ENCODE peak calls at places on chromosomes 11 and 22, in four cellular contexts. One of them, this sample, is unnamed.

GRCh38 chr22:46577361-46578249 is 40.2 kb upstream of the CELSR1 start:
- DNase-seq in K562: peak; percentile 27
- DNase-seq in HepG2: no peak
- DNase-seq in SK-N-SH: peak; percentile 76
- DNase-seq in this sample: no peak

GRCh38 chr11:95150977-95151684 is 61.5 kb downstream of the ENDOD1 start:
- DNase-seq in K562: peak; percentile 82
- DNase-seq in HepG2: peak; percentile 78
- DNase-seq in SK-N-SH: peak; percentile 78
- DNase-seq in this sample: peak; percentile 92

GRCh38 chr11:125743681-125744080 is 2.4 kb upstream of the PATE1 start:
- DNase-seq in K562: no peak
- DNase-seq in HepG2: no peak
- DNase-seq in SK-N-SH: no peak
- DNase-seq in this sample: no peak

GRCh38 chr11:19512621-19513020 is 200.0 kb upstream of the NAV2 start:
- DNase-seq in K562: no peak
- DNase-seq in HepG2: no peak
- DNase-seq in SK-N-SH: no peak
- DNase-seq in this sample: no peak

GRCh38 chr11:61783717-61784505 is 8.5 kb downstream of the TMEM258 start:
- DNase-seq in K562: no peak
- DNase-seq in HepG2: no peak
- DNase-seq in SK-N-SH: no peak
- DNase-seq in this sample: no peak

GRCh38 chr11:57481915-57482781 is 21.8 kb downstream of the RTN4RL2 start:
- DNase-seq in K562: no peak
- DNase-seq in HepG2: no peak
- DNase-seq in SK-N-SH: no peak
- DNase-seq in this sample: no peak

GRCh38 chr22:26953380-26953807 is 296.0 kb downstream of the MIAT start:
- DNase-seq in K562: no peak
- DNase-seq in HepG2: no peak
- DNase-seq in SK-N-SH: peak; percentile 55
- DNase-seq in this sample: no peak

GRCh38 chr11:17010851-17011420 is 3.3 kb downstream of the PLEKHA7 start:
- DNase-seq in K562: no peak
- DNase-seq in HepG2: no peak
- DNase-seq in SK-N-SH: no peak
- DNase-seq in this sample: no peak

GRCh38 chr22:41565403-41566054 is 4.7 kb downstream of the CSDC2 start:
- DNase-seq in K562: peak; percentile 80
- DNase-seq in HepG2: peak; percentile 55
- DNase-seq in SK-N-SH: no peak
- DNase-seq in this sample: peak; percentile 61

GRCh38 chr22:46044718-46045458 is 67.9 kb upstream of the WNT7B start:
- DNase-seq in K562: no peak
- DNase-seq in HepG2: no peak
- DNase-seq in SK-N-SH: no peak
- DNase-seq in this sample: no peak

GRCh38 chr11:73404048-73404447 is 27.8 kb downstream of the RELT start:
- DNase-seq in K562: peak; percentile 76
- DNase-seq in HepG2: peak; percentile 74
- DNase-seq in SK-N-SH: peak; percentile 84
- DNase-seq in this sample: peak; percentile 28

GRCh38 chr11:113974741-113975470 is at the start of gene HTR3A:
- DNase-seq in K562: peak; percentile 62
- DNase-seq in HepG2: peak; percentile 9
- DNase-seq in SK-N-SH: peak; percentile 43
- DNase-seq in this sample: peak; percentile 69

GRCh38 chr11:65953471-65953870 is 8.1 kb upstream of the SART1 start:
- DNase-seq in K562: no peak
- DNase-seq in HepG2: no peak
- DNase-seq in SK-N-SH: peak; percentile 48
- DNase-seq in this sample: no peak

GRCh38 chr11:69233761-69234136 is 60.2 kb upstream of the MYEOV start:
- DNase-seq in K562: no peak
- DNase-seq in HepG2: no peak
- DNase-seq in SK-N-SH: no peak
- DNase-seq in this sample: no peak

GRCh38 chr11:1830500-1831223 is 4.1 kb upstream of the SYT8 start:
- DNase-seq in K562: no peak
- DNase-seq in HepG2: peak; percentile 74
- DNase-seq in SK-N-SH: peak; percentile 40
- DNase-seq in this sample: no peak

GRCh38 chr22:50576070-50576469 is 2.2 kb downstream of the CPT1B start:
- DNase-seq in K562: peak; percentile 66
- DNase-seq in HepG2: peak; percentile 81
- DNase-seq in SK-N-SH: peak; percentile 64
- DNase-seq in this sample: peak; percentile 52

GRCh38 chr11:1453611-1454386 is 32.8 kb downstream of the MOB2 start:
- DNase-seq in K562: peak; percentile 68
- DNase-seq in HepG2: peak; percentile 44
- DNase-seq in SK-N-SH: no peak
- DNase-seq in this sample: no peak

GRCh38 chr22:24975813-24976341 is 23.4 kb downstream of the KIAA1671 start:
- DNase-seq in K562: no peak
- DNase-seq in HepG2: no peak
- DNase-seq in SK-N-SH: no peak
- DNase-seq in this sample: no peak

GRCh38 chr22:19350476-19350859 is 58.9 kb upstream of the CLTCL1 start:
- DNase-seq in K562: no peak
- DNase-seq in HepG2: no peak
- DNase-seq in SK-N-SH: no peak
- DNase-seq in this sample: no peak

GRCh38 chr11:29184939-29185890 is 831.6 kb downstream of the KCNA4 start:
- DNase-seq in K562: no peak
- DNase-seq in HepG2: no peak
- DNase-seq in SK-N-SH: no peak
- DNase-seq in this sample: no peak
- H2AFZ ChIP-seq in K562: no peak overlapping the region
- H2AFZ ChIP-seq in HepG2: no peak overlapping the region
- H2AFZ ChIP-seq in SK-N-SH: peak overlapping the region; percentile 51
- H2AFZ ChIP-seq in this sample: no peak overlapping the region

DNA sequence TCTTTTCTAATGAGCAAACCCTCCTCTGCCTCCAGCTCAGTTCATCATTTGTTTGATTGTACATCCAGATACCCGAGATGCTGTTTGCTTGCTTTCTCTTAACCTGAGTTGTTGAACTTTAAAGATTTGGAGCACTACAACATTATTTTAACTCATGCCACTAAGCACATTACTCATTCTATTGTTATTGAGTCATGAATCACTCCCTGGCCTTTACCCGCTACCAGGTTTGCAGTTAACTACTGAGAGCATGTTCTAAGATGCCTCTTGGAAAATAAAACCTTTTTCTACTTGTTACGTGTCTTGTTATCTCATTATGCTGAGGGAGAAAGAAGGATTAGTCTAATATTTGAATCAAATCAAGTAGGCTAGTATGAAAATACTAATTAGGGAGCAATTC is 720.6 kb upstream of the ANO5 start:
- DNase-seq in K562: no peak
- DNase-seq in HepG2: no peak
- DNase-seq in SK-N-SH: no peak
- DNase-seq in this sample: no peak
- TF ChIP-seq ELF1 in K562: no peak
- TF ChIP-seq ELF1 in HepG2: no peak
- TF ChIP-seq ELF1 in SK-N-SH: no peak
- TF ChIP-seq ELF1 in this sample: no peak

DNA sequence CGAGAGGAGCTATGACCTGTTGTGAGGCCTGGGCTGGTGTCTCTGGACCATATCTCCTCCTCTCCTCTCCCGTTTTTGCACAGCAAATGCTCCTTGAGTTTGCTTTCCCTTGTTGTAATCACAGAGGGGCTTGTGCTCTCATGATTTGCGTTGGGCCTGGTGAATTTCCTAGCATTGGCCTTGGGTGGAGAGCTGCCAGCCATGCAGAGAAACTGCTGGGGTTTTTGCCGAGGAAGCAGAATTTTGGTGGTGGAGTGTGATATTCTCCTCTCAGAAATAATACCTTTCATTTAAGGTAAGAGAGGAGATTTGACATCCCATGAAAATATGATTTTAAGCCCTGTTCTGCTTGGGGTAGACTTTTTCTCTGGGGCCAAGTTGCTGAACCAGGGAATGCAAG is 175.7 kb upstream of the CADM1 start:
- DNase-seq in K562: no peak
- DNase-seq in HepG2: no peak
- DNase-seq in SK-N-SH: no peak
- DNase-seq in this sample: no peak
- H2AFZ ChIP-seq in K562: no peak overlapping the region
- H2AFZ ChIP-seq in HepG2: no peak overlapping the region
- H2AFZ ChIP-seq in SK-N-SH: no peak overlapping the region
- H2AFZ ChIP-seq in this sample: no peak overlapping the region

GRCh38 chr11:120296554-120296953 is 28.5 kb upstream of the TLCD5 start:
- DNase-seq in K562: no peak
- DNase-seq in HepG2: no peak
- DNase-seq in SK-N-SH: no peak
- DNase-seq in this sample: no peak
- TF ChIP-seq ELF1 in K562: no peak
- TF ChIP-seq ELF1 in HepG2: no peak
- TF ChIP-seq ELF1 in SK-N-SH: no peak
- TF ChIP-seq ELF1 in this sample: no peak

DNA sequence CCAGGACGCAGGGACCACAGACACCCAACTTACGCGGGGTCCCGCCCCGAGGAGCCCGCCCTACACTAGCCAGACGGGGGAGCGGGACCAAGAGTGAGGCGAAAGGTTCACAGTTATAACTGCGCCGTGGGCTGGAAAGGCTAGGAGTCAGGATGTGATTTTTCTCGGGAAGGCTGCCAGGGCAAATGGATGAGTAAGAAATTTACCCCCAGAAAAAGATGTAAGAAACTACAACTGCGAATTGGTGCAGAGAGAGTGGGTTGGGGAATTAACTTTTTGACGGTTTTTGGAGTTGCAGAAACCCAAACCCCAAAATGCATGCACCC is 1.3 kb downstream of the TSPAN18 start:
- DNase-seq in K562: no peak
- DNase-seq in HepG2: no peak
- DNase-seq in SK-N-SH: no peak
- DNase-seq in this sample: no peak
- H2AFZ ChIP-seq in K562: peak overlapping the region; percentile 62
- H2AFZ ChIP-seq in HepG2: no peak overlapping the region
- H2AFZ ChIP-seq in SK-N-SH: peak overlapping the region; percentile 61
- H2AFZ ChIP-seq in this sample: peak overlapping the region; percentile 54

GRCh38 chr11:94032066-94032465 is 10.9 kb downstream of the HEPHL1 start:
- DNase-seq in K562: no peak
- DNase-seq in HepG2: no peak
- DNase-seq in SK-N-SH: no peak
- DNase-seq in this sample: no peak

GRCh38 chr11:94031625-94032024 is 10.5 kb downstream of the HEPHL1 start:
- DNase-seq in K562: no peak
- DNase-seq in HepG2: no peak
- DNase-seq in SK-N-SH: no peak
- DNase-seq in this sample: no peak

GRCh38 chr11:94028436-94028835 is 7.3 kb downstream of the HEPHL1 start:
- DNase-seq in K562: no peak
- DNase-seq in HepG2: no peak
- DNase-seq in SK-N-SH: no peak
- DNase-seq in this sample: no peak

GRCh38 chr11:94032725-94033124 is 11.6 kb downstream of the HEPHL1 start:
- DNase-seq in K562: no peak
- DNase-seq in HepG2: no peak
- DNase-seq in SK-N-SH: no peak
- DNase-seq in this sample: no peak

DNA sequence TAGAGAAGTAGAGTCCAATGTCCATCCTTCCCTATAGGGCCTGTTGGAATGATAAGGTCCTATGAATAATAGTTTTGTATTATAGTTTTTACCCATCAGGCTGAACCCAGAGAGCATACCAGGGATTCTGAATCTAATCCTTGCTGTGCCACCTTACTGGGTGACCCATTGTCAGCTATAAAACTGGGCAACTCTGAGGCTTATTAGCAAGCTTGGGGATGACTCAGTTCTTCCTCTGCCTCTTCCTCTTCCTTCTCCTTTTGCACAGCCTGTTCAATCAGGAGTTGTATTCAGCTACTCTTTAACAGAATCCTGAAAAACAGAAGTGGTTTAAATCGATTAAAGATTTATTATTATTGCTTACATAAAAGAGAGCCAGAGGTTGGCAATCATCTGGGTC is 8.9 kb downstream of the HEPHL1 start:
- DNase-seq in K562: no peak
- DNase-seq in HepG2: no peak
- DNase-seq in SK-N-SH: no peak
- DNase-seq in this sample: no peak
- TF ChIP-seq ELF1 in K562: no peak
- TF ChIP-seq ELF1 in HepG2: no peak
- TF ChIP-seq ELF1 in SK-N-SH: no peak
- TF ChIP-seq ELF1 in this sample: no peak

DNA sequence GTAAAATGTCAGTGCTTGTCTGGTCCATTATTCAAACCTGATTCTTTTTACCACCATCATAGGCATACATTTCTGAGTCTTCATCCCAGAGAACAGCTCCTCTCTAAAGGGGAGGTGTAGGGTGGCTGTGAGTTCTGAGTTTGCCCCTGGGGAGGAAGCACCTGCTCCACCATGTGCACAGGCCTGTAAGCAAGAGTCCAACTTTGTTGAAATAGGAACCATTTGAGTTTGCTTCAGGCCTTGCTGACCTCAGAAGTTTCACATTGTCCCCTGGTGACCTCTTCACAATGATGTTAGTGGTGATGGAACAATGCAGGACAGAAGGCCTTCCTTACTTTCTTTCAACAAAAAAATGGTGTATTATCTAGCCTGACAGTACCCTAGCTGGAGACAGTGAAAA is 54.6 kb upstream of the TOP3B start:
- DNase-seq in K562: no peak
- DNase-seq in HepG2: no peak
- DNase-seq in SK-N-SH: no peak
- DNase-seq in this sample: no peak
- H2AFZ ChIP-seq in K562: peak overlapping the region; percentile 66
- H2AFZ ChIP-seq in HepG2: no peak overlapping the region
- H2AFZ ChIP-seq in SK-N-SH: no peak overlapping the region
- H2AFZ ChIP-seq in this sample: no peak overlapping the region

GRCh38 chr11:121180183-121180582 is 79.1 kb downstream of the TECTA start:
- DNase-seq in K562: no peak
- DNase-seq in HepG2: no peak
- DNase-seq in SK-N-SH: no peak
- DNase-seq in this sample: no peak
- TF ChIP-seq ELF1 in K562: no peak
- TF ChIP-seq ELF1 in HepG2: no peak
- TF ChIP-seq ELF1 in SK-N-SH: no peak
- TF ChIP-seq ELF1 in this sample: no peak